ENCODE peak calls at places on chromosomes 3 and 15, in seven cellular contexts. M is gastrocnemius medialis; V is GM12865; P is activated CD8-positive, alpha-beta T cell treated with anti-CD3 and anti-CD28 coated beads for 36 hours; G is A549; R is GM13977; C is CD8-positive, alpha-beta T cell. N is an unnamed sample.
A peak's percentile ranks its signal among the peaks of the same experiment; 100 is the strongest.

GRCh38 chr3:67946446-67946845 is 292.0 kb upstream of the SUCLG2 start:
- DNase-seq in M (no peak), V (no peak), P (no peak), G (no peak), R (no peak), C (no peak), N (no peak)

GRCh38 chr3:142651711-142652110 is 55.5 kb downstream of the PLS1 start:
- DNase-seq in M (no peak), V (no peak), P (no peak), G (no peak), R (no peak), C (no peak), N (no peak)

GRCh38 chr15:98815207-98815606 is 166.9 kb downstream of the IGF1R start:
- DNase-seq in M (no peak), V (no peak), P (no peak), G (no peak), R (no peak), C (no peak), N (no peak)

GRCh38 chr3:13022348-13023250 is 50.6 kb downstream of the IQSEC1 start:
- DNase-seq in M (peak; percentile 47), V (peak; percentile 58), P (no peak), G (peak; percentile 34), R (peak; percentile 71), C (no peak), N (no peak)

GRCh38 chr15:51561271-51561670 is 61.3 kb downstream of the DMXL2 start:
- DNase-seq in M (no peak), V (no peak), P (no peak), G (no peak), R (no peak), C (no peak), N (no peak)

GRCh38 chr3:37601832-37602231 is 259.8 kb upstream of the CTDSPL start:
- DNase-seq in M (no peak), V (no peak), P (no peak), G (no peak), R (no peak), C (no peak), N (no peak)

GRCh38 chr15:41487376-41487775 is 6.3 kb upstream of the ITPKA start:
- DNase-seq in M (no peak), V (no peak), P (no peak), G (no peak), R (no peak), C (no peak), N (no peak)

GRCh38 chr3:197181751-197182150 is 116.7 kb downstream of the DLG1 start:
- DNase-seq in M (peak; percentile 58), V (no peak), P (no peak), G (no peak), R (no peak), C (no peak), N (no peak)

GRCh38 chr15:25178835-25179672 is 224.3 kb downstream of the SNRPN start:
- DNase-seq in M (peak; percentile 1), V (no peak), P (no peak), G (no peak), R (peak; percentile 9), C (no peak), N (peak; percentile 2)

GRCh38 chr3:150370129-150370602 is 37.9 kb upstream of the TSC22D2 start:
- DNase-seq in M (peak; percentile 14), V (no peak), P (no peak), G (peak; percentile 71), R (no peak), C (no peak), N (no peak)

GRCh38 chr3:111621535-111621934 is 26.4 kb upstream of the ZBED2 start:
- DNase-seq in M (no peak), V (peak; percentile 11), P (peak; percentile 70), G (no peak), R (no peak), C (no peak), N (no peak)

GRCh38 chr3:183265157-183265642 is 12.1 kb downstream of the B3GNT5 start:
- DNase-seq in M (peak; percentile 31), V (no peak), P (peak; percentile 31), G (no peak), R (no peak), C (no peak), N (no peak)

GRCh38 chr3:19885468-19885867 is 48.5 kb downstream of the EFHB start:
- DNase-seq in M (no peak), V (peak; percentile 47), P (peak; percentile 3), G (peak; percentile 45), R (peak; percentile 49), C (no peak), N (no peak)

GRCh38 chr3:72261566-72262564 is 476.9 kb upstream of the PROK2 start:
- DNase-seq in M (no peak), V (no peak), P (no peak), G (no peak), R (no peak), C (no peak), N (no peak)

GRCh38 chr3:6362406-6362805 is 498.5 kb upstream of the GRM7 start:
- DNase-seq in M (no peak), V (no peak), P (no peak), G (no peak), R (no peak), C (no peak), N (no peak)

GRCh38 chr15:101426761-101427333 is 62.7 kb downstream of the PCSK6 start:
- DNase-seq in M (no peak), V (no peak), P (no peak), G (no peak), R (no peak), C (no peak), N (no peak)

GRCh38 chr3:140863481-140864084 is 78.1 kb upstream of the SLC25A36 start:
- DNase-seq in M (peak; percentile 25), V (peak; percentile 78), P (peak; percentile 69), G (peak; percentile 19), R (peak; percentile 30), C (no peak), N (no peak)

GRCh38 chr15:69825941-69826817 is 271.5 kb downstream of the TLE3 start:
- DNase-seq in M (no peak), V (no peak), P (no peak), G (no peak), R (no peak), C (no peak), N (no peak)

GRCh38 chr15:69824877-69825406 is 272.8 kb downstream of the TLE3 start:
- DNase-seq in M (no peak), V (no peak), P (no peak), G (no peak), R (no peak), C (no peak), N (no peak)

GRCh38 chr15:69820819-69821218 is 276.9 kb downstream of the TLE3 start:
- DNase-seq in M (no peak), V (no peak), P (no peak), G (no peak), R (no peak), C (no peak), N (no peak)

GRCh38 chr15:69824075-69824876 is 273.4 kb downstream of the TLE3 start:
- DNase-seq in M (no peak), V (no peak), P (no peak), G (no peak), R (no peak), C (no peak), N (no peak)

DNA sequence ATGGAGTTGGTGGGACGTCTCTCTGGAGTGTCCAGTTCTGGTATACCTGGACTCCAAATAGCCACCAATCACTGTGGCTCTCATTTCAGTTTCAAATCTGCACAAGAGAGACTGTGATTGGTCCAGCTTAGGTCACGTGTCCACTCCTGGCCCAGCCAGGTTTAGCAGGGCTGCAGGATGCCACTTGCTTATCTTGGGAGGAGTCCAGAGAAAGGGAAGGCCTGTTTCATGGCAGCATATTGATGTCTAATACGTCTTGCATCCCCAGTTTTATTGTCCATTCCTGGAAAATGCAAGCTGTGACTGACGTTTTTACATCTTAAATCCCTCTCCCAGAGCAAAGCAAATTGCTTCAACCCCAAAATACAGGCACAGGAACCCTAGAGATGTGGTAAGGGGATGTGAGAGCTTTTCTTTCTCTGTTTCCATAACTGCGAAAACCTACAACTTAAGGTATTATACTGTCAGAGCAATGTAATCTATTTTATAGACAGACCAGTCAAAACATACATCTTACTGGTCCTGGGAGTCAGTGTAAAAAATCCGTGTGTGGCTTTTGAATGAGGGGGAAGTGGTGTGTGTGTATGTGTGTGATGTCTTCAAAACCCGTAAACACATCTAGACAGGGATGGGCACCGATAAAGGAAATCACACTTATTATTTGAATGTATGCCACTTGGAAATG is 274.4 kb downstream of the TLE3 start:
- DNase-seq in M (no peak), V (peak; percentile 22), P (no peak), G (peak; percentile 63), R (peak; percentile 42), C (no peak), N (no peak)
- TF ChIP-seq CTCF in M (no peak), V (no peak), P (no peak), G (no peak), R (no peak), C (no peak), N (no peak)

DNA sequence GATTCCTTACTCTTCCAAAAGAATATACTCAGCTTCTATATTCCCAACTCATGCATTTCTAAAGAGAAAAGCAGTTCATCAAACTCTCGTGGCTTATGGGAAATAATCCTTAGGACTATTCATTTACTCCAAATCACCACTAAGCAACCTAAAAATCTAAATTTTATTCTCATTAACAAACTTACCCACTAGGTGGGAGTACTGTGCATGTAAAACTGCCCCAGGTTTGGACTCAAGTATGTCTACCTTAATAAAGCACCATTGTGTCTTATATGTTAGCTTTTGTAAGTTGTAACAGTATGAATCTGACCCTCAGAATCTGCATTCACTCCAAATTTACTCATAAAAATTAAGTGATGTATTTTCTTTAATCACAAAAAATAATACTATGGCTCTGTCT is 25.3 kb downstream of the RAD18 start:
- DNase-seq in M (no peak), V (peak; percentile 28), P (no peak), G (peak; percentile 21), R (no peak), C (no peak), N (no peak)
- TF ChIP-seq CTCF in M (no peak), V (peak; percentile 24), P (peak; percentile 25), G (peak; percentile 56), R (peak; percentile 37), C (peak; percentile 30), N (peak; percentile 18)

GRCh38 chr15:81358248-81358647 is 15.8 kb downstream of the TMC3 start:
- DNase-seq in M (no peak), V (no peak), P (no peak), G (no peak), R (no peak), C (no peak), N (no peak)

GRCh38 chr15:81360491-81360890 is 13.5 kb downstream of the TMC3 start:
- DNase-seq in M (no peak), V (no peak), P (no peak), G (no peak), R (no peak), C (no peak), N (no peak)

GRCh38 chr15:81361891-81362290 is 12.1 kb downstream of the TMC3 start:
- DNase-seq in M (no peak), V (no peak), P (no peak), G (no peak), R (no peak), C (no peak), N (no peak)

GRCh38 chr15:81356252-81356651 is 17.8 kb downstream of the TMC3 start:
- DNase-seq in M (no peak), V (no peak), P (no peak), G (no peak), R (no peak), C (no peak), N (no peak)

GRCh38 chr15:81357178-81357686 is 16.8 kb downstream of the TMC3 start:
- DNase-seq in M (no peak), V (peak; percentile 13), P (no peak), G (no peak), R (no peak), C (no peak), N (no peak)
- TF ChIP-seq CTCF in M (no peak), V (peak; percentile 27), P (no peak), G (no peak), R (no peak), C (no peak), N (no peak)

GRCh38 chr15:72784233-72784876 is 797 bp upstream of the ADPGK start:
- DNase-seq in M (peak; percentile 35), V (peak; percentile 75), P (peak; percentile 67), G (peak; percentile 86), R (peak; percentile 59), C (no peak), N (peak; percentile 37)
- TF ChIP-seq CTCF in M (peak; percentile 52), V (peak; percentile 49), P (peak; percentile 63), G (peak; percentile 80), R (peak; percentile 45), C (peak; percentile 51), N (peak; percentile 47)

N was measured in D721Med.